ENCODE peak calls at places on chromosomes 6 and 20, in ten cellular contexts. T, G, I, F, L, B, K, O, Q and D are unnamed samples.

GRCh38 chr20:62523473-62524203 is 47.8 kb upstream of the GATA5 start:
- DNase-seq in B (no peak), Q (no peak), F (peak), I (no peak), O (no peak), G (no peak), K (peak), L (peak), T (no peak), D (peak)

GRCh38 chr6:148735996-148736395 is 10.8 kb upstream of the UST start:
- DNase-seq in L (no peak), I (no peak), O (no peak), T (no peak), F (no peak), K (no peak), Q (no peak), G (no peak), B (no peak), D (no peak)

GRCh38 chr20:22901921-22902320 is 133.2 kb upstream of the SSTR4 start:
- DNase-seq in Q (no peak), F (no peak), L (no peak), T (no peak), G (no peak), B (no peak), K (no peak), I (no peak), O (no peak), D (no peak)

GRCh38 chr6:85641916-85642773 is 541 bp downstream of the SYNCRIP start:
- DNase-seq in G (peak), T (no peak), O (peak), Q (peak), I (peak), L (peak), B (peak), K (peak), F (peak), D (peak)

GRCh38 chr20:18481596-18481995 is 14.4 kb downstream of the POLR3F start:
- DNase-seq in I (no peak), K (no peak), O (no peak), Q (no peak), T (no peak), L (no peak), G (no peak), F (no peak), B (no peak), D (no peak)

GRCh38 chr6:134921980-134922313 is 28.0 kb downstream of the ALDH8A1 start:
- DNase-seq in L (no peak), T (no peak), G (no peak), K (no peak), B (no peak), F (no peak), O (no peak), Q (no peak), I (no peak), D (no peak)

GRCh38 chr6:103153016-103153415 is 1706.7 kb downstream of the HACE1 start:
- DNase-seq in I (no peak), Q (no peak), F (no peak), K (no peak), G (no peak), T (no peak), B (no peak), O (no peak), L (no peak), D (no peak)

GRCh38 chr20:48384147-48384818 is 443.5 kb downstream of the PREX1 start:
- DNase-seq in T (no peak), L (peak), K (no peak), I (no peak), Q (peak), O (no peak), F (peak), G (peak), B (peak), D (peak)

GRCh38 chr6:72931325-72931903 is 293.9 kb downstream of the KHDC1L start:
- DNase-seq in G (no peak), B (no peak), L (peak), Q (no peak), T (no peak), F (no peak), I (no peak), K (no peak), O (no peak), D (no peak)

GRCh38 chr6:90284236-90284744 is 12.4 kb downstream of the BACH2 start:
- DNase-seq in K (peak), G (no peak), L (peak), F (peak), O (no peak), T (peak), B (peak), Q (no peak), I (peak), D (no peak)

GRCh38 chr20:35856866-35857265 is 85.1 kb downstream of the PHF20 start:
- DNase-seq in F (no peak), B (no peak), L (peak), K (no peak), G (no peak), T (no peak), I (no peak), Q (no peak), O (no peak), D (no peak)

GRCh38 chr20:38152175-38153010 is 12.7 kb downstream of the TGM2 start:
- DNase-seq in I (no peak), G (peak), B (no peak), O (peak), F (peak), T (no peak), Q (peak), L (peak), K (peak), D (peak)

DNA sequence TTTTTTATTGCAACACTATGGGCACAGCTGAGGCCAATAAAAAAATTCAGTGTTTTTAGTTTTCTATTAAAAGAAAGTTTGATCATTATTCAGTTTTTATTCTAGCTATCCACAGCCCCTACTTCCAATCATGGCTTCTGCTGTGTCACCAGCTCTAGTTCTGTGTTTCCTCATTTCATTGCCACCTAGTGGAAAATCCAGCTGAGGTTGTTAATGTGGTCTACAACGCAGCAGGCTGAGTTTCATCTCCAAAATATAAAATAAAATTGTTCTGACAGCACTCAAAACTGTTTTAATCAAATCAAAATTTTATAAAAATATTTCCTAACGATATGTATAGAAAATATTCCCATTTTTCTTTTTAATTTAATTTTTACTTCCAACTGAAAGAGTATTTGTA is 13.6 kb downstream of the COL9A1 start:
- DNase-seq in Q (no peak), K (no peak), F (no peak), O (no peak), I (no peak), G (no peak), B (no peak), T (no peak), L (peak), D (no peak)
- TF ChIP-seq CTCF in Q (no peak), K (peak), F (peak), O (peak), I (no peak), G (peak), B (no peak), T (no peak), L (peak), D (no peak)

GRCh38 chr6:8889514-8889913 is 454.2 kb upstream of the SLC35B3 start:
- DNase-seq in K (no peak), Q (no peak), I (no peak), G (no peak), F (no peak), B (no peak), T (no peak), O (no peak), L (no peak), D (no peak)

DNA sequence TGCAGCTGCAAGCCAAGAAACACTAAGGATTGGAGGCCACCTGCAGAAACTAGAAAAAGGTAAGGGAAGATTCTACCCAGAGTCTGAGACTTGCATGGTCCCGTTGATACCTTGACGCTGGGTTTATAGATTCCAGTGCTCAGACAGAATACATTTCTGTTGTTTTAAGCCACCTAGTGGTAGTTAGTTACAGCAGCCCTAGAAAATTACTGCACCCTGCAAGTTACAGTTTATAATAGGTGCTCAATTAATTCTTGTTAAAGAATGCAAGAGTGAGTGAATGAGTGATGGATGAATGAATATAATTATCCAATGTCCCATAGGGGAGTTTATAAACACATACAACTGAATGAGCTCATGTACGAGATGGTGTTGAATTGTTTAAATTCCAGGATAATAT is 453.1 kb upstream of the SLC35B3 start:
- DNase-seq in I (no peak), B (no peak), Q (peak), L (peak), F (no peak), O (no peak), T (no peak), K (no peak), G (peak), D (peak)
- TF ChIP-seq CTCF in I (peak), B (peak), Q (peak), L (peak), F (peak), O (peak), T (no peak), K (peak), G (peak), D (no peak)

GRCh38 chr6:78835817-78836216 is 31.5 kb upstream of the IRAK1BP1 start:
- DNase-seq in B (no peak), G (no peak), T (no peak), L (no peak), F (no peak), I (peak), Q (no peak), K (no peak), O (no peak), D (no peak)
- TF ChIP-seq CTCF in B (no peak), G (peak), T (peak), L (no peak), F (no peak), I (peak), Q (no peak), K (peak), O (peak), D (no peak)

GRCh38 chr6:53313784-53314382 is 34.9 kb downstream of the ELOVL5 start:
- DNase-seq in I (peak), B (peak), Q (no peak), G (no peak), O (no peak), L (no peak), K (no peak), T (no peak), F (no peak), D (no peak)
- TF ChIP-seq CTCF in I (no peak), B (no peak), Q (no peak), G (no peak), O (no peak), L (no peak), K (no peak), T (no peak), F (no peak), D (no peak)